ENCODE peak calls at places on chromosomes 1 and 21, in four cellular contexts. One of them, this sample, is unnamed.

GRCh38 chr1:76300556-76300955 is 226.0 kb downstream of the ST6GALNAC3 start:
- DNase-seq in CD8-positive, alpha-beta T cell: no peak
- DNase-seq in heart left ventricle: no peak
- DNase-seq in activated B cell treated with CpG ODN at 0.5 μM for 24 hours: no peak
- DNase-seq in this sample: no peak

GRCh38 chr1:228283043-228283371 is 75.2 kb downstream of the OBSCN start:
- DNase-seq in CD8-positive, alpha-beta T cell: no peak
- DNase-seq in heart left ventricle: no peak
- DNase-seq in activated B cell treated with CpG ODN at 0.5 μM for 24 hours: peak
- DNase-seq in this sample: no peak

GRCh38 chr1:155978973-155979429 is 654 bp upstream of the ARHGEF2 start:
- DNase-seq in CD8-positive, alpha-beta T cell: no peak
- DNase-seq in heart left ventricle: no peak
- DNase-seq in activated B cell treated with CpG ODN at 0.5 μM for 24 hours: no peak
- DNase-seq in this sample: no peak

GRCh38 chr1:228487336-228488106 is at the start of gene RNF187:
- DNase-seq in CD8-positive, alpha-beta T cell: peak
- DNase-seq in heart left ventricle: peak
- DNase-seq in activated B cell treated with CpG ODN at 0.5 μM for 24 hours: peak
- DNase-seq in this sample: peak

GRCh38 chr1:12229386-12229834 is 420 bp upstream of the VPS13D start:
- DNase-seq in CD8-positive, alpha-beta T cell: no peak
- DNase-seq in heart left ventricle: no peak
- DNase-seq in activated B cell treated with CpG ODN at 0.5 μM for 24 hours: no peak
- DNase-seq in this sample: no peak

GRCh38 chr1:21175324-21175669 is 1.4 kb downstream of the EIF4G3 start:
- DNase-seq in CD8-positive, alpha-beta T cell: peak
- DNase-seq in heart left ventricle: peak
- DNase-seq in activated B cell treated with CpG ODN at 0.5 μM for 24 hours: no peak
- DNase-seq in this sample: no peak

GRCh38 chr1:2300004-2300771 is 72.1 kb downstream of the SKI start:
- DNase-seq in CD8-positive, alpha-beta T cell: peak
- DNase-seq in heart left ventricle: no peak
- DNase-seq in activated B cell treated with CpG ODN at 0.5 μM for 24 hours: peak
- DNase-seq in this sample: peak

GRCh38 chr1:10677508-10678364 is 118.7 kb downstream of the CASZ1 start:
- DNase-seq in CD8-positive, alpha-beta T cell: no peak
- DNase-seq in heart left ventricle: peak
- DNase-seq in activated B cell treated with CpG ODN at 0.5 μM for 24 hours: no peak
- DNase-seq in this sample: no peak

GRCh38 chr1:109757936-109758786 is 5.6 kb downstream of the EPS8L3 start:
- DNase-seq in CD8-positive, alpha-beta T cell: peak
- DNase-seq in heart left ventricle: no peak
- DNase-seq in activated B cell treated with CpG ODN at 0.5 μM for 24 hours: no peak
- DNase-seq in this sample: peak

GRCh38 chr1:153506831-153507413 is 28.9 kb downstream of the S100A6 start:
- DNase-seq in CD8-positive, alpha-beta T cell: no peak
- DNase-seq in heart left ventricle: peak
- DNase-seq in activated B cell treated with CpG ODN at 0.5 μM for 24 hours: no peak
- DNase-seq in this sample: no peak

GRCh38 chr1:108561731-108562326 is 1.9 kb downstream of the EEIG2 start:
- DNase-seq in CD8-positive, alpha-beta T cell: peak
- DNase-seq in heart left ventricle: peak
- DNase-seq in activated B cell treated with CpG ODN at 0.5 μM for 24 hours: peak
- DNase-seq in this sample: peak

GRCh38 chr1:53326598-53327182 is 1.2 kb downstream of the LRP8 start:
- DNase-seq in CD8-positive, alpha-beta T cell: peak
- DNase-seq in heart left ventricle: no peak
- DNase-seq in activated B cell treated with CpG ODN at 0.5 μM for 24 hours: no peak
- DNase-seq in this sample: peak

GRCh38 chr1:5345556-5345955 is 646.7 kb downstream of the NPHP4 start:
- DNase-seq in CD8-positive, alpha-beta T cell: no peak
- DNase-seq in heart left ventricle: no peak
- DNase-seq in activated B cell treated with CpG ODN at 0.5 μM for 24 hours: no peak
- DNase-seq in this sample: no peak

GRCh38 chr1:153801028-153801625 is 25.9 kb downstream of the SLC27A3 start:
- DNase-seq in CD8-positive, alpha-beta T cell: no peak
- DNase-seq in heart left ventricle: no peak
- DNase-seq in activated B cell treated with CpG ODN at 0.5 μM for 24 hours: no peak
- DNase-seq in this sample: no peak

GRCh38 chr1:168821434-168821833 is 92.4 kb upstream of the DPT start:
- DNase-seq in CD8-positive, alpha-beta T cell: no peak
- DNase-seq in heart left ventricle: no peak
- DNase-seq in activated B cell treated with CpG ODN at 0.5 μM for 24 hours: no peak
- DNase-seq in this sample: no peak

GRCh38 chr1:12728391-12728790 is 12.5 kb downstream of the AADACL3 start:
- DNase-seq in CD8-positive, alpha-beta T cell: no peak
- DNase-seq in heart left ventricle: no peak
- DNase-seq in activated B cell treated with CpG ODN at 0.5 μM for 24 hours: no peak
- DNase-seq in this sample: no peak

GRCh38 chr1:221310180-221310579 is 430.9 kb downstream of the HLX start:
- DNase-seq in CD8-positive, alpha-beta T cell: no peak
- DNase-seq in heart left ventricle: no peak
- DNase-seq in activated B cell treated with CpG ODN at 0.5 μM for 24 hours: no peak
- DNase-seq in this sample: no peak

GRCh38 chr1:217090073-217090911 is 367.1 kb upstream of the ESRRG start:
- DNase-seq in CD8-positive, alpha-beta T cell: no peak
- DNase-seq in heart left ventricle: no peak
- DNase-seq in activated B cell treated with CpG ODN at 0.5 μM for 24 hours: no peak
- DNase-seq in this sample: no peak

GRCh38 chr1:226622012-226622411 is 73.4 kb downstream of the STUM start:
- DNase-seq in CD8-positive, alpha-beta T cell: no peak
- DNase-seq in heart left ventricle: no peak
- DNase-seq in activated B cell treated with CpG ODN at 0.5 μM for 24 hours: no peak
- DNase-seq in this sample: no peak

GRCh38 chr21:36175771-36176565 is 19.3 kb downstream of the DOP1B start:
- DNase-seq in CD8-positive, alpha-beta T cell: no peak
- DNase-seq in heart left ventricle: no peak
- DNase-seq in activated B cell treated with CpG ODN at 0.5 μM for 24 hours: no peak
- DNase-seq in this sample: no peak

GRCh38 chr1:6198646-6199297 is 623 bp downstream of the RPL22 start:
- DNase-seq in CD8-positive, alpha-beta T cell: peak
- DNase-seq in heart left ventricle: no peak
- DNase-seq in activated B cell treated with CpG ODN at 0.5 μM for 24 hours: no peak
- DNase-seq in this sample: no peak

GRCh38 chr1:59013276-59013927 is 229.6 kb upstream of the JUN start:
- DNase-seq in CD8-positive, alpha-beta T cell: no peak
- DNase-seq in heart left ventricle: peak
- DNase-seq in activated B cell treated with CpG ODN at 0.5 μM for 24 hours: peak
- DNase-seq in this sample: no peak

GRCh38 chr21:35475768-35476167 is 426.7 kb upstream of the RUNX1 start:
- DNase-seq in CD8-positive, alpha-beta T cell: no peak
- DNase-seq in heart left ventricle: no peak
- DNase-seq in activated B cell treated with CpG ODN at 0.5 μM for 24 hours: no peak
- DNase-seq in this sample: no peak

GRCh38 chr1:200518524-200518923 is 102.0 kb downstream of the KIF14 start:
- DNase-seq in CD8-positive, alpha-beta T cell: no peak
- DNase-seq in heart left ventricle: no peak
- DNase-seq in activated B cell treated with CpG ODN at 0.5 μM for 24 hours: no peak
- DNase-seq in this sample: no peak

GRCh38 chr1:221039616-221040015 is 160.4 kb downstream of the HLX start:
- DNase-seq in CD8-positive, alpha-beta T cell: no peak
- DNase-seq in heart left ventricle: no peak
- DNase-seq in activated B cell treated with CpG ODN at 0.5 μM for 24 hours: no peak
- DNase-seq in this sample: no peak

GRCh38 chr1:231241751-231242150 is 739 bp downstream of the GNPAT start:
- DNase-seq in CD8-positive, alpha-beta T cell: no peak
- DNase-seq in heart left ventricle: no peak
- DNase-seq in activated B cell treated with CpG ODN at 0.5 μM for 24 hours: no peak
- DNase-seq in this sample: no peak

GRCh38 chr21:15210235-15210678 is 145.5 kb upstream of the NRIP1 start:
- DNase-seq in CD8-positive, alpha-beta T cell: no peak
- DNase-seq in heart left ventricle: peak
- DNase-seq in activated B cell treated with CpG ODN at 0.5 μM for 24 hours: no peak
- DNase-seq in this sample: no peak

GRCh38 chr1:153395136-153395685 is 4.3 kb upstream of the S100A8 start:
- DNase-seq in CD8-positive, alpha-beta T cell: no peak
- DNase-seq in heart left ventricle: peak
- DNase-seq in activated B cell treated with CpG ODN at 0.5 μM for 24 hours: no peak
- DNase-seq in this sample: no peak

GRCh38 chr1:180425956-180426355 is 76.4 kb downstream of the ACBD6 start:
- DNase-seq in CD8-positive, alpha-beta T cell: no peak
- DNase-seq in heart left ventricle: no peak
- DNase-seq in activated B cell treated with CpG ODN at 0.5 μM for 24 hours: no peak
- DNase-seq in this sample: no peak

GRCh38 chr1:235329139-235329808 is 904 bp downstream of the GGPS1 start:
- DNase-seq in CD8-positive, alpha-beta T cell: peak
- DNase-seq in heart left ventricle: no peak
- DNase-seq in activated B cell treated with CpG ODN at 0.5 μM for 24 hours: peak
- DNase-seq in this sample: peak

GRCh38 chr21:31447477-31447876 is 103.4 kb upstream of the TIAM1 start:
- DNase-seq in CD8-positive, alpha-beta T cell: no peak
- DNase-seq in heart left ventricle: no peak
- DNase-seq in activated B cell treated with CpG ODN at 0.5 μM for 24 hours: no peak
- DNase-seq in this sample: no peak

GRCh38 chr1:6601865-6602668 is 602 bp downstream of the KLHL21 start:
- DNase-seq in CD8-positive, alpha-beta T cell: peak
- DNase-seq in heart left ventricle: peak
- DNase-seq in activated B cell treated with CpG ODN at 0.5 μM for 24 hours: peak
- DNase-seq in this sample: no peak

GRCh38 chr1:212791261-212791675 is 309 bp downstream of the NSL1 start:
- DNase-seq in CD8-positive, alpha-beta T cell: no peak
- DNase-seq in heart left ventricle: no peak
- DNase-seq in activated B cell treated with CpG ODN at 0.5 μM for 24 hours: no peak
- DNase-seq in this sample: no peak

GRCh38 chr1:14598007-14598497 is 433 bp upstream of the KAZN start:
- DNase-seq in CD8-positive, alpha-beta T cell: no peak
- DNase-seq in heart left ventricle: no peak
- DNase-seq in activated B cell treated with CpG ODN at 0.5 μM for 24 hours: no peak
- DNase-seq in this sample: no peak

GRCh38 chr1:14826172-14826636 is 227.7 kb downstream of the KAZN start:
- DNase-seq in CD8-positive, alpha-beta T cell: no peak
- DNase-seq in heart left ventricle: no peak
- DNase-seq in activated B cell treated with CpG ODN at 0.5 μM for 24 hours: no peak
- DNase-seq in this sample: no peak

GRCh38 chr1:24683713-24684162 is 40.6 kb downstream of the SRRM1 start:
- DNase-seq in CD8-positive, alpha-beta T cell: no peak
- DNase-seq in heart left ventricle: no peak
- DNase-seq in activated B cell treated with CpG ODN at 0.5 μM for 24 hours: no peak
- DNase-seq in this sample: no peak

GRCh38 chr1:53919675-53920066 is 25.7 kb downstream of the DIO1 start:
- DNase-seq in CD8-positive, alpha-beta T cell: no peak
- DNase-seq in heart left ventricle: no peak
- DNase-seq in activated B cell treated with CpG ODN at 0.5 μM for 24 hours: no peak
- DNase-seq in this sample: no peak